ENCODE peak calls at places on chromosomes 1 and 21, in four cellular contexts. X is stimulated activated CD8-positive, alpha-beta memory T cell treated with anti-CD3 and anti-CD28 coated beads, Interleukin-2, amount 100 ng/mL, for 48 hours; Y is activated CD4-positive, alpha-beta T cell treated with anti-CD3 and anti-CD28 coated beads, Interleukin-2, amount 50 U/mL, for 1 hour; T is colonic mucosa. U is an unnamed sample.

GRCh38 chr1:45490121-45490622 is 791 bp downstream of the TESK2 start:
- DNase-seq in T (peak), X (no peak), Y (no peak), U (no peak)

GRCh38 chr1:100535264-100535663 is 2.7 kb upstream of the GPR88 start:
- DNase-seq in Y (no peak), T (no peak), X (no peak), U (no peak)

GRCh38 chr1:63813829-63814277 is 40.0 kb downstream of the ROR1 start:
- DNase-seq in Y (no peak), T (no peak), X (no peak), U (no peak)

GRCh38 chr1:2408859-2409276 is 3.5 kb downstream of the PEX10 start:
- DNase-seq in X (no peak), Y (no peak), T (no peak), U (no peak)

GRCh38 chr1:6928106-6928885 is 143.0 kb downstream of the CAMTA1 start:
- DNase-seq in T (no peak), X (no peak), Y (no peak), U (no peak)

GRCh38 chr21:28943631-28944030 is 49.0 kb downstream of the LTN1 start:
- DNase-seq in Y (no peak), T (no peak), X (no peak), U (no peak)

GRCh38 chr1:22410928-22411495 is 40.6 kb upstream of the ZBTB40 start:
- DNase-seq in X (no peak), Y (no peak), T (no peak), U (no peak)

GRCh38 chr1:70874063-70874462 is 173.6 kb downstream of the PTGER3 start:
- DNase-seq in T (no peak), X (no peak), Y (no peak), U (no peak)

GRCh38 chr1:5238351-5239123 is 584.1 kb downstream of the AJAP1 start:
- DNase-seq in Y (no peak), X (no peak), T (no peak), U (no peak)

GRCh38 chr1:115507256-115507589 is 134.5 kb upstream of the VANGL1 start:
- DNase-seq in T (no peak), Y (no peak), X (no peak), U (no peak)

GRCh38 chr1:87064981-87065380 is 150.5 kb downstream of the HS2ST1 start:
- DNase-seq in X (no peak), Y (no peak), T (no peak), U (no peak)

GRCh38 chr1:39178541-39179431 is 25.7 kb upstream of the MACF1 start:
- DNase-seq in X (no peak), Y (no peak), T (no peak), U (no peak)

GRCh38 chr1:181033799-181034391 is at the start of gene MR1:
- DNase-seq in X (no peak), Y (no peak), T (peak), U (peak)

GRCh38 chr1:17189632-17190525 is 15.0 kb upstream of the PADI1 start:
- DNase-seq in T (no peak), X (no peak), Y (no peak), U (peak)

GRCh38 chr1:33307494-33307864 is 13.4 kb downstream of the A3GALT2 start:
- DNase-seq in X (no peak), Y (no peak), T (no peak), U (no peak)

GRCh38 chr1:56543783-56544612 is 35.4 kb downstream of the PLPP3 start:
- DNase-seq in X (no peak), T (no peak), Y (no peak), U (no peak)

U was measured in Peyer's patch.